ENCODE peak calls at places on chromosome 14, in four cellular contexts. One of them, this sample, is unnamed.

GRCh38 chr14:97379091-97379531 is 581.9 kb downstream of the VRK1 start:
- DNase-seq in lower leg skin: no peak
- DNase-seq in choroid plexus epithelial cell: no peak
- DNase-seq in cardiac muscle cell: no peak
- DNase-seq in this sample: no peak

GRCh38 chr14:32408018-32408417 is 78.9 kb downstream of the AKAP6 start:
- DNase-seq in lower leg skin: no peak
- DNase-seq in choroid plexus epithelial cell: peak; percentile 36
- DNase-seq in cardiac muscle cell: peak; percentile 67
- DNase-seq in this sample: no peak

GRCh38 chr14:89276424-89276975 is 140.5 kb downstream of the FOXN3 start:
- DNase-seq in lower leg skin: no peak
- DNase-seq in choroid plexus epithelial cell: peak; percentile 91
- DNase-seq in cardiac muscle cell: peak; percentile 16
- DNase-seq in this sample: no peak

GRCh38 chr14:54786816-54787215 is 115.8 kb downstream of the GCH1 start:
- DNase-seq in lower leg skin: no peak
- DNase-seq in choroid plexus epithelial cell: no peak
- DNase-seq in cardiac muscle cell: no peak
- DNase-seq in this sample: no peak

GRCh38 chr14:44803239-44803905 is 158.4 kb downstream of the KLHL28 start:
- DNase-seq in lower leg skin: no peak
- DNase-seq in choroid plexus epithelial cell: peak; percentile 77
- DNase-seq in cardiac muscle cell: peak; percentile 87
- DNase-seq in this sample: peak; percentile 39

GRCh38 chr14:53954551-53955233 is 1.9 kb downstream of the BMP4 start:
- DNase-seq in lower leg skin: no peak
- DNase-seq in choroid plexus epithelial cell: peak; percentile 13
- DNase-seq in cardiac muscle cell: peak; percentile 31
- DNase-seq in this sample: no peak

GRCh38 chr14:32202468-32202865 is 602 bp downstream of the RNU6-8 start:
- DNase-seq in lower leg skin: no peak
- DNase-seq in choroid plexus epithelial cell: peak; percentile 56
- DNase-seq in cardiac muscle cell: no peak
- DNase-seq in this sample: no peak

GRCh38 chr14:76531085-76531484 is 155.1 kb downstream of the ESRRB start:
- DNase-seq in lower leg skin: no peak
- DNase-seq in choroid plexus epithelial cell: no peak
- DNase-seq in cardiac muscle cell: no peak
- DNase-seq in this sample: no peak

GRCh38 chr14:83520837-83521236 is 1987.2 kb upstream of the SEL1L start:
- DNase-seq in lower leg skin: no peak
- DNase-seq in choroid plexus epithelial cell: peak; percentile 55
- DNase-seq in cardiac muscle cell: peak; percentile 7
- DNase-seq in this sample: no peak

GRCh38 chr14:36617824-36618223 is 35.4 kb upstream of the NKX2-8 start:
- DNase-seq in lower leg skin: no peak
- DNase-seq in choroid plexus epithelial cell: no peak
- DNase-seq in cardiac muscle cell: no peak
- DNase-seq in this sample: no peak

GRCh38 chr14:42001436-42001835 is 394.8 kb downstream of the LRFN5 start:
- DNase-seq in lower leg skin: no peak
- DNase-seq in choroid plexus epithelial cell: no peak
- DNase-seq in cardiac muscle cell: no peak
- DNase-seq in this sample: no peak

GRCh38 chr14:102926104-102926503 is 3.6 kb downstream of the AMN start:
- DNase-seq in lower leg skin: no peak
- DNase-seq in choroid plexus epithelial cell: no peak
- DNase-seq in cardiac muscle cell: no peak
- DNase-seq in this sample: no peak

GRCh38 chr14:79464468-79464867 is 746.8 kb downstream of the DIO2 start:
- DNase-seq in lower leg skin: no peak
- DNase-seq in choroid plexus epithelial cell: peak; percentile 45
- DNase-seq in cardiac muscle cell: no peak
- DNase-seq in this sample: no peak

GRCh38 chr14:26841361-26841760 is 243.5 kb upstream of the NOVA1 start:
- DNase-seq in lower leg skin: no peak
- DNase-seq in choroid plexus epithelial cell: peak; percentile 44
- DNase-seq in cardiac muscle cell: peak; percentile 25
- DNase-seq in this sample: no peak

GRCh38 chr14:58665773-58666500 is 28.2 kb downstream of the DACT1 start:
- DNase-seq in lower leg skin: no peak
- DNase-seq in choroid plexus epithelial cell: no peak
- DNase-seq in cardiac muscle cell: peak; percentile 6
- DNase-seq in this sample: no peak

GRCh38 chr14:41449057-41449456 is 157.6 kb upstream of the LRFN5 start:
- DNase-seq in lower leg skin: no peak
- DNase-seq in choroid plexus epithelial cell: no peak
- DNase-seq in cardiac muscle cell: peak; percentile 2
- DNase-seq in this sample: peak; percentile 54

GRCh38 chr14:53519137-53519536 is 366.0 kb upstream of the DDHD1 start:
- DNase-seq in lower leg skin: no peak
- DNase-seq in choroid plexus epithelial cell: peak; percentile 5
- DNase-seq in cardiac muscle cell: no peak
- DNase-seq in this sample: no peak

GRCh38 chr14:66541627-66542026 is 33.7 kb downstream of the GPHN start:
- DNase-seq in lower leg skin: no peak
- DNase-seq in choroid plexus epithelial cell: peak; percentile 2
- DNase-seq in cardiac muscle cell: no peak
- DNase-seq in this sample: no peak

GRCh38 chr14:33404054-33404453 is 465.4 kb downstream of the NPAS3 start:
- DNase-seq in lower leg skin: no peak
- DNase-seq in choroid plexus epithelial cell: peak; percentile 97
- DNase-seq in cardiac muscle cell: peak; percentile 87
- DNase-seq in this sample: no peak

GRCh38 chr14:61381589-61381988 is 60.2 kb downstream of the PRKCH start:
- DNase-seq in lower leg skin: no peak
- DNase-seq in choroid plexus epithelial cell: no peak
- DNase-seq in cardiac muscle cell: no peak
- DNase-seq in this sample: no peak

GRCh38 chr14:30681752-30682355 is 59.7 kb downstream of the SCFD1 start:
- DNase-seq in lower leg skin: no peak
- DNase-seq in choroid plexus epithelial cell: peak; percentile 58
- DNase-seq in cardiac muscle cell: peak; percentile 10
- DNase-seq in this sample: no peak

GRCh38 chr14:21852061-21852664 is 178.5 kb upstream of the OR4E1 start:
- DNase-seq in lower leg skin: no peak
- DNase-seq in choroid plexus epithelial cell: peak; percentile 53
- DNase-seq in cardiac muscle cell: peak; percentile 35
- DNase-seq in this sample: no peak

GRCh38 chr14:24067133-24068082 is 4.0 kb upstream of the CPNE6 start:
- DNase-seq in lower leg skin: no peak
- DNase-seq in choroid plexus epithelial cell: no peak
- DNase-seq in cardiac muscle cell: no peak
- DNase-seq in this sample: no peak

GRCh38 chr14:67268456-67269115 is 27.4 kb downstream of the PALS1 start:
- DNase-seq in lower leg skin: no peak
- DNase-seq in choroid plexus epithelial cell: no peak
- DNase-seq in cardiac muscle cell: peak; percentile 51
- DNase-seq in this sample: no peak

DNA sequence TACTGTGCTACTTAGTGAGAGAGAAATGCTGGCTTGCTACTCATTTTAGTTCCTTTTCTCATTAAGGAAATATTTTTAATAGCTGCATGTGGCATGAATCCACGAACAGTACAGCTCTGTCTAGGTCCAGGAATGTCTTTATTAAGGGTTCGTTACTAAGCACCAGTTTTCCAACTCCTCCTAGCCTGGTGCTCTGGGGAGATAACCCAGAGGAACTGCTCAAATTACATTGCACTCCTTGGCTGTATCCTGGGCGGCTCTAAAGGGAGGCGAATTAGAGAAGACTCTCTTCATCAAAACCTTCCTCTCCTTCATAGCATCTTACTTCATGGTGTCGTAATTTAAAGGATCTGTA is 101.3 kb downstream of the PPM1A start:
- DNase-seq in lower leg skin: no peak
- DNase-seq in choroid plexus epithelial cell: peak; percentile 2
- DNase-seq in cardiac muscle cell: peak; percentile 13
- DNase-seq in this sample: no peak
- H3K4me3 ChIP-seq in lower leg skin: no peak overlapping the region
- H3K4me3 ChIP-seq in choroid plexus epithelial cell: no peak overlapping the region
- H3K4me3 ChIP-seq in cardiac muscle cell: peak overlapping the region; percentile 10
- H3K4me3 ChIP-seq in this sample: no peak overlapping the region

GRCh38 chr14:73613046-73613383 is 698 bp downstream of the ACOT6 start:
- DNase-seq in lower leg skin: no peak
- DNase-seq in choroid plexus epithelial cell: peak; percentile 26
- DNase-seq in cardiac muscle cell: no peak
- DNase-seq in this sample: no peak
- TF ChIP-seq CTCF in lower leg skin: no peak
- TF ChIP-seq CTCF in choroid plexus epithelial cell: no peak
- TF ChIP-seq CTCF in cardiac muscle cell: no peak
- TF ChIP-seq CTCF in this sample: no peak

GRCh38 chr14:88002421-88002820 is 2.5 kb upstream of the GPR65 start:
- DNase-seq in lower leg skin: no peak
- DNase-seq in choroid plexus epithelial cell: no peak
- DNase-seq in cardiac muscle cell: no peak
- DNase-seq in this sample: no peak
- H3K4me3 ChIP-seq in lower leg skin: no peak overlapping the region
- H3K4me3 ChIP-seq in choroid plexus epithelial cell: no peak overlapping the region
- H3K4me3 ChIP-seq in cardiac muscle cell: no peak overlapping the region
- H3K4me3 ChIP-seq in this sample: no peak overlapping the region

DNA sequence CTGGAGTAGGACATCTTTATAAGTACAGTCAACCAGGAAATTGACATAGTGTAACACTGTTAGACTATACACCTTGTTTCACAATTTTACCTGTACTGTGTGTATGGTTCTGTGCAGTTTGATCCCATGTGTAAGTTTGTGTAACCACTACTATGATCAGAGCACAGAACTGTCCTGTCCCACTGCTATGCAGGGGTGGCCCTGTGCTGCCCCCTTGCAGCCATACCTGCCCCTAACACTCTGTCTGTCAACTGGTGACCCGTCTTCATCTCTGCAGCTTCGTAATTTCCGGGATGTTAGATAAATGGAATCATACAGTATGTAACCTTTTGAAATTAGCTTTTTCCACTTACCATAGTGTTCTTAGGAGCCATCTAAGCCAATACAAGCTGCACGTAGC is 58.7 kb upstream of the RD3L start:
- DNase-seq in lower leg skin: no peak
- DNase-seq in choroid plexus epithelial cell: no peak
- DNase-seq in cardiac muscle cell: no peak
- DNase-seq in this sample: no peak
- TF ChIP-seq CTCF in lower leg skin: no peak
- TF ChIP-seq CTCF in choroid plexus epithelial cell: peak; percentile 27
- TF ChIP-seq CTCF in cardiac muscle cell: peak; percentile 7
- TF ChIP-seq CTCF in this sample: peak; percentile 4

GRCh38 chr14:75520852-75521251 is 1.4 kb upstream of the BATF start:
- DNase-seq in lower leg skin: no peak
- DNase-seq in choroid plexus epithelial cell: no peak
- DNase-seq in cardiac muscle cell: no peak
- DNase-seq in this sample: no peak

GRCh38 chr14:75522224-75522764 is at the start of gene BATF:
- DNase-seq in lower leg skin: peak; percentile 56
- DNase-seq in choroid plexus epithelial cell: no peak
- DNase-seq in cardiac muscle cell: no peak
- DNase-seq in this sample: no peak

GRCh38 chr14:75521415-75522199 is 662 bp upstream of the BATF start:
- DNase-seq in lower leg skin: no peak
- DNase-seq in choroid plexus epithelial cell: no peak
- DNase-seq in cardiac muscle cell: no peak
- DNase-seq in this sample: peak; percentile 62

GRCh38 chr14:75523771-75524171 is 1.5 kb downstream of the BATF start:
- DNase-seq in lower leg skin: no peak
- DNase-seq in choroid plexus epithelial cell: no peak
- DNase-seq in cardiac muscle cell: peak; percentile 43
- DNase-seq in this sample: no peak

DNA sequence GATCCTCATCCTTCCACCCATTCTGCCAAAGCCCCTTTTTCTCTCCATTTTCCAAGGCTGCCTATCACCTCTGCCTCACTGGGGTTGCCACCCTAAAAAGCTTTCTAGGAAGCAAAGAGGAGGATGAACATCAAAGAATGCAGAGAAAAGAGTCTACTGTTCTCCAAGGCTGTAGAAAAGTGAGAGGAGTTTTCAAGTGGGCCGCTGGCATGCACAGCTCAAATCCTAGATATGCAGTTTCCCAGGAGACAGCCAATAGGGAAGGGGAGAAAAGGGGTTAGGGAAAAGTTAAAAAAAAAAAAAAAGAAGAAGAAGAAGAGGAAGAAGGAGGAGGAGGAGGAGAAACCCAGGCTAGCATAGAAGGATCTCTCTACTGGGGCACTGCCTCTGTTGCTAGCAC is 650 bp downstream of the BATF start:
- DNase-seq in lower leg skin: no peak
- DNase-seq in choroid plexus epithelial cell: no peak
- DNase-seq in cardiac muscle cell: no peak
- DNase-seq in this sample: no peak
- H3K4me3 ChIP-seq in lower leg skin: no peak overlapping the region
- H3K4me3 ChIP-seq in choroid plexus epithelial cell: no peak overlapping the region
- H3K4me3 ChIP-seq in cardiac muscle cell: no peak overlapping the region
- H3K4me3 ChIP-seq in this sample: no peak overlapping the region

GRCh38 chr14:100076133-100076532 is 10.9 kb downstream of the EVL start:
- DNase-seq in lower leg skin: peak; percentile 34
- DNase-seq in choroid plexus epithelial cell: peak; percentile 38
- DNase-seq in cardiac muscle cell: peak; percentile 25
- DNase-seq in this sample: no peak

GRCh38 chr14:100074431-100075100 is 9.3 kb downstream of the EVL start:
- DNase-seq in lower leg skin: no peak
- DNase-seq in choroid plexus epithelial cell: no peak
- DNase-seq in cardiac muscle cell: no peak
- DNase-seq in this sample: no peak

GRCh38 chr14:100070310-100070709 is 5.1 kb downstream of the EVL start:
- DNase-seq in lower leg skin: no peak
- DNase-seq in choroid plexus epithelial cell: no peak
- DNase-seq in cardiac muscle cell: no peak
- DNase-seq in this sample: no peak

GRCh38 chr14:100071545-100071944 is 6.3 kb downstream of the EVL start:
- DNase-seq in lower leg skin: no peak
- DNase-seq in choroid plexus epithelial cell: no peak
- DNase-seq in cardiac muscle cell: no peak
- DNase-seq in this sample: no peak

DNA sequence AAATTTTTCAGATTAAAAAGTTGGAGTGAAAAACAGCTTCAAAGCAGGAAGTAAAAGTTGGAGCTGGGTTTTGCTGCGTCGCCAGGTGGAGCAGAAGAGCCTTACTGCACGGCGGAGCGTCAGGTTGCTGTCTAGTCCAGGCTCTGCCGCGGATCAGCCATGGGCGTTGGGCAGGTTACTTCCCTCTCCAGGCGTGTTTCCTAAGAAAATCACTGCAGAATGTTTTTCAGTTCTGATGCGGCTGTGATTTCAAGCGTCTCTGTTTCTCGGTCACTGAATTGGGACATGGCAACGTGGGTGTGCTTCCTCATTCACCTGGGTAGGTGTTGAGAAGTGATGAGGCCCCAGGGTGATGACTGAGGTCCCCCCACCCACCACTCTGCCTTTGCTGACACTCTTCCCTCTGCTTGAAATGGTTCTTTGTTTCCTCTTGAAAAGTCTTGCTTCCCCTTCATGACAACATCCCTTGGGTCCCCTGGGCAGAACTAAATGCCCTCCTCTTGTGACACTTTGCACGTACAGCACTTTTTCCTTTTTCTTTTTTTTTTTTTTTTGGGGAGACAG is 7.6 kb downstream of the EVL start:
- DNase-seq in lower leg skin: peak; percentile 33
- DNase-seq in choroid plexus epithelial cell: peak; percentile 26
- DNase-seq in cardiac muscle cell: no peak
- DNase-seq in this sample: no peak
- TF ChIP-seq CTCF in lower leg skin: no peak
- TF ChIP-seq CTCF in choroid plexus epithelial cell: peak; percentile 38
- TF ChIP-seq CTCF in cardiac muscle cell: no peak
- TF ChIP-seq CTCF in this sample: no peak

This sample was measured in LNCaP clone FGC.